ENCODE peak calls at places on chromosomes 16 and 17, in ten cellular contexts. N, Z, A, M, L, O, C, Q, P and Y are unnamed samples.

GRCh38 chr17:46788300-46788699 is 30.2 kb downstream of the WNT3 start:
- DNase-seq in N (no peak), Z (no peak), A (no peak), M (no peak), L (no peak), O (no peak), C (no peak), Q (no peak), P (no peak), Y (no peak)

GRCh38 chr16:75377971-75378386 is 55.3 kb downstream of the CFDP1 start:
- DNase-seq in N (no peak), Z (no peak), A (no peak), M (peak; percentile 86), L (peak; percentile 72), O (no peak), C (no peak), Q (peak; percentile 7), P (no peak), Y (no peak)

GRCh38 chr16:19843371-19843770 is 41.3 kb downstream of the GPRC5B start:
- DNase-seq in N (no peak), Z (no peak), A (no peak), M (no peak), L (no peak), O (no peak), C (no peak), Q (no peak), P (no peak), Y (no peak)

GRCh38 chr16:54526916-54527315 is 240.3 kb upstream of the IRX3 start:
- DNase-seq in N (no peak), Z (no peak), A (no peak), M (no peak), L (no peak), O (no peak), C (no peak), Q (no peak), P (no peak), Y (no peak)

GRCh38 chr16:67718668-67719047 is 458 bp downstream of the GFOD2 start:
- DNase-seq in N (no peak), Z (no peak), A (no peak), M (no peak), L (no peak), O (no peak), C (no peak), Q (no peak), P (no peak), Y (no peak)

GRCh38 chr17:27526603-27527002 is 70.4 kb downstream of the KSR1 start:
- DNase-seq in N (peak; percentile 35), Z (peak; percentile 62), A (peak; percentile 69), M (no peak), L (peak; percentile 52), O (peak; percentile 60), C (peak; percentile 80), Q (peak; percentile 30), P (peak; percentile 7), Y (no peak)

GRCh38 chr16:67357561-67357960 is 30.9 kb downstream of the LRRC36 start:
- DNase-seq in N (no peak), Z (peak; percentile 30), A (no peak), M (no peak), L (no peak), O (no peak), C (no peak), Q (no peak), P (no peak), Y (no peak)

GRCh38 chr17:47739150-47739549 is 6.1 kb downstream of the TBX21 start:
- DNase-seq in N (no peak), Z (no peak), A (no peak), M (no peak), L (no peak), O (no peak), C (no peak), Q (no peak), P (no peak), Y (no peak)

GRCh38 chr17:80804466-80804865 is 187.2 kb upstream of the CHMP6 start:
- DNase-seq in N (no peak), Z (no peak), A (no peak), M (no peak), L (no peak), O (no peak), C (peak; percentile 27), Q (no peak), P (no peak), Y (no peak)

GRCh38 chr16:86388976-86389375 is 121.4 kb upstream of the FOXF1 start:
- DNase-seq in N (no peak), Z (no peak), A (no peak), M (no peak), L (no peak), O (no peak), C (no peak), Q (no peak), P (no peak), Y (no peak)

GRCh38 chr17:15303851-15304250 is 37.5 kb downstream of the TEKT3 start:
- DNase-seq in N (no peak), Z (no peak), A (no peak), M (no peak), L (no peak), O (no peak), C (no peak), Q (no peak), P (no peak), Y (no peak)

GRCh38 chr16:31913668-31914067 is 40.1 kb downstream of the ZNF267 start:
- DNase-seq in N (no peak), Z (no peak), A (no peak), M (no peak), L (no peak), O (no peak), C (no peak), Q (no peak), P (no peak), Y (no peak)

DNA sequence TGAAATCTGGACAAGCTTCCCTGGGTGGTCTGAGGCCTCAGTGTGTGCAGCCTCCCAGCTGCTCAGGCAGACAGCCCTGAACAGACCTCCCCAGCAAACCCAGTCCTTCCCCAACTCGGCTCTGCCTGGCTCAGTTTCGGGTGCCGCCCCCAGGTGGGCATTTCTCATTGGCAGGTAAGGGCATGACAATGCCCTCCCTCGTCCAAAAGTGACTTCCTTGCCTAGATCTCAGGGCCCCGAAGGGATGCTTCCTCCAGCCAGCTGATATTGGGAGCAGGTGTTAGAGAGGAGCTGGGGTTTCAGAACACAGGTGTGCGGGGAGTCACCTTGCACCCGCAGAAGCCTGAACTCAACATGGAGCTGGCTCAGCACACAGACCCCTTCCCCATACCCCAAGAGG is 3.8 kb upstream of the PPL start:
- DNase-seq in N (no peak), Z (no peak), A (no peak), M (no peak), L (no peak), O (no peak), C (no peak), Q (no peak), P (no peak), Y (no peak)
- TF ChIP-seq CTCF in N (no peak), Z (no peak), A (no peak), M (no peak), L (no peak), O (no peak), C (no peak), Q (no peak), P (no peak), Y (no peak)

DNA sequence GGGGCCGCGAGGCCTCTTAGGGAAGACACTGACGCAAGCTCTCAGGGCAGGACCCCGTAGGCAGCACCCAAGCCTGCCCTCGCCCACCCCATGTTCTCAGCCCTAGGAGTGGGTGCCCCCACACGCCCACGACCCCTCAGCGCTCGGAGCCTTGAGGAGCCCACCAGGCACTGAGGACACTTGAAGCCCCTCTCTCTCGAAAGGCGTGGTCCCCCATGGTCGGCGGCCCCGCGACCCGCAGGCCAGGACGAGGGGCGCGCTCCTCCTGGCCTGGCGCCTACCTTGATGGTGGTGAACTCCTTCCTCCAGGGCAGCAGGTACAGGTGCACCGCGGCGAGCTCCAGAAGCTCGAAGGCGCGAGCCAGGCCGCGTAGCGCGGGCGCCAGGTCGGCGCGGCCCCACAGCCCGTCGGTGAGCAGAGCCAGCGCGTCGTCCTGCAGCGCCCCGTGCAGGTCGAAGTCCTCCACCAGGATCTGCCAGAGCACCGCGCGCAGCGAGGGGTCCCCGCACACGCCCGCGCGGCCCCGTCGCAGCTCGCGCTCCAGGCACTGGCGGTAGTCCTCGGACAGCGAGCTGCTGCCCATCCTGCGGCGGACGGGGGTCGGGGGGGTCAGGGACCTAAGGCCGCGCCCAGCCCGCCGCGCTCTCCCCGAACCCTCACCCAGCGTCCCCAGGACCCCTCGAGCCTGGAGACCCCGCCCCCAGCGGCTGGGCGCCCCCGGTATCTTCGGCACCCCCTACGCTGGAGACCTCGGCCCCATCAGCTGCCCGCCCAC is 668 bp downstream of the SPATA2L start:
- DNase-seq in N (peak; percentile 77), Z (no peak), A (peak; percentile 74), M (no peak), L (peak; percentile 72), O (peak; percentile 76), C (peak; percentile 85), Q (peak; percentile 53), P (peak; percentile 44), Y (no peak)
- TF ChIP-seq CTCF in N (no peak), Z (no peak), A (peak; percentile 29), M (no peak), L (no peak), O (no peak), C (peak; percentile 16), Q (no peak), P (no peak), Y (no peak)

DNA sequence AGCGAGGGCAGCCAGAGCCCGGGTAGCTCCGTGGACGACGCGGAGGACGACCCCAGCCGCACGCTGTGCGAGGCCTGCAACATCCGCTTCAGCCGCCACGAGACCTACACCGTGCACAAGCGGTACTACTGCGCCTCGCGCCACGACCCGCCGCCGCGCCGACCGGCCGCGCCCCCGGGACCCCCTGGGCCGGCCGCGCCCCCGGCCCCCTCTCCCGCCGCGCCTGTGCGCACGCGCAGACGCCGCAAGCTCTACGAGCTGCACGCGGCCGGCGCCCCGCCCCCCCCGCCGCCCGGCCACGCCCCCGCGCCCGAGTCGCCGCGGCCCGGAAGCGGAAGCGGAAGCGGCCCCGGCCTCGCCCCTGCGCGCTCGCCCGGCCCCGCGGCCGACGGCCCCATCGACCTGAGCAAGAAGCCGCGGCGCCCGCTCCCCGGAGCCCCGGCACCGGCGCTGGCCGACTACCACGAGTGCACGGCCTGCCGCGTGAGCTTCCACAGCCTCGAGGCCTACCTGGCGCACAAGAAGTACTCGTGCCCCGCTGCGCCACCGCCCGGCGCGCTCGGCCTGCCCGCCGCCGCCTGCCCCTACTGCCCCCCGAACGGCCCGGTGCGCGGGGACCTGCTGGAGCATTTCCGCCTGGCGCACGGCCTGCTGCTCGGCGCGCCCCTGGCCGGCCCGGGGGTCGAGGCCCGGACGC is 36.1 kb upstream of the ZC3H18 start:
- DNase-seq in N (no peak), Z (peak; percentile 70), A (no peak), M (peak; percentile 28), L (peak; percentile 76), O (peak; percentile 84), C (peak; percentile 91), Q (peak; percentile 90), P (peak; percentile 74), Y (peak; percentile 68)
- TF ChIP-seq CTCF in N (no peak), Z (no peak), A (no peak), M (no peak), L (peak; percentile 5), O (no peak), C (no peak), Q (no peak), P (no peak), Y (no peak)

DNA sequence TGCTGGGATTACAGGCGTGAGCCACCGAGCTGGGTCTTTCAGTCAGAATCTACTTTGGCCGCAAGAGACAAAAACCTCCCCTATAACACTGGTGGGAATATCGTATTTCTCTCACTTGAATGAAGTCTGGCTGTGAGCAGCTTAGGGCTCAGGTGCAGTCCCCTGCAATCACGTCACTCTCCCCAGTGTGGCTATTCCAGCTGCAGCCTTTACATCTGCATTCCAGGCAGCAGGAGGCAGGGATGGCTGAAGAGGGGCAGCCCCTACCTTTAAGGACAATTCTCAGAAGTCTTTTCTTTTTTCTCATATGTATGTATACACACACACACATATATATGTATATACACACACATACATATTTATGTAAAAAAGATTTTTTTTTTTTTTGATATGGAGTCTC is 3.0 kb downstream of the DEF8 start:
- DNase-seq in N (no peak), Z (no peak), A (no peak), M (no peak), L (no peak), O (no peak), C (no peak), Q (no peak), P (no peak), Y (no peak)
- TF ChIP-seq CTCF in N (no peak), Z (no peak), A (no peak), M (no peak), L (no peak), O (no peak), C (no peak), Q (no peak), P (no peak), Y (no peak)